ENCODE peak calls at places on chromosomes 5 and 9, in six cellular contexts. N is heart left ventricle, J is fibroblast of lung, Y is IMR-90, F is OCI-LY7, O is PC-3. Q is an unnamed sample. For H3K4me1, the result is how much of the 10 kb centered on the place peaks cover.

GRCh38 chr5:74766348-74766886 is 500 bp downstream of the GFM2 start:
- DNase-seq in N (no peak), O (peak), Y (peak), F (peak), J (peak), Q (peak)

GRCh38 chr9:135053133-135053532 is 34.3 kb upstream of the OLFM1 start:
- DNase-seq in F (peak), Y (no peak), N (no peak), O (no peak), J (no peak), Q (no peak)

GRCh38 chr9:73869261-73869660 is 627.9 kb upstream of the RORB start:
- DNase-seq in F (peak), O (peak), J (peak), Y (no peak), N (no peak), Q (peak)

GRCh38 chr9:87498046-87498815 is 564 bp downstream of the DAPK1 start:
- DNase-seq in Y (no peak), F (no peak), N (peak), J (peak), O (no peak), Q (no peak)

GRCh38 chr5:137137013-137137632 is 362.0 kb downstream of the SPOCK1 start:
- DNase-seq in J (peak), N (no peak), Y (no peak), F (no peak), O (no peak), Q (no peak)

GRCh38 chr5:83000448-83000847 is 76.7 kb downstream of the TMEM167A start:
- DNase-seq in J (peak), O (no peak), F (no peak), Y (peak), N (no peak), Q (no peak)

GRCh38 chr5:32182463-32183081 is 8.5 kb upstream of the GOLPH3 start:
- DNase-seq in F (peak), O (no peak), Y (no peak), J (no peak), N (no peak), Q (no peak)

GRCh38 chr5:73853091-73853490 is 227.1 kb downstream of the ARHGEF28 start:
- DNase-seq in F (no peak), N (no peak), O (peak), Y (peak), J (peak), Q (no peak)

GRCh38 chr5:82197550-82197949 is 80.6 kb downstream of the RPS23 start:
- DNase-seq in J (no peak), Y (no peak), O (no peak), N (no peak), F (no peak), Q (no peak)

GRCh38 chr5:143148461-143149170 is 254.9 kb downstream of the NR3C1 start:
- DNase-seq in J (peak), N (no peak), Y (peak), F (no peak), O (no peak), Q (no peak)

GRCh38 chr5:171966270-171966669 is 40.2 kb downstream of the FBXW11 start:
- DNase-seq in F (peak), N (no peak), Y (no peak), J (no peak), O (no peak), Q (no peak)

GRCh38 chr9:103397868-103398600 is 402.9 kb downstream of the CYLC2 start:
- DNase-seq in Y (no peak), F (peak), N (peak), O (peak), J (peak), Q (peak)

GRCh38 chr9:91776409-91777365 is 173.3 kb downstream of the ROR2 start:
- DNase-seq in J (peak), F (no peak), N (no peak), Y (peak), O (no peak), Q (no peak)

GRCh38 chr5:115379622-115380344 is 83.3 kb upstream of the CCDC112 start:
- DNase-seq in Y (no peak), O (peak), J (peak), F (no peak), N (no peak), Q (no peak)

GRCh38 chr9:113598451-113598850 is 134.9 kb downstream of the RGS3 start:
- DNase-seq in F (no peak), N (no peak), J (no peak), O (no peak), Y (no peak), Q (no peak)
- H3K27ac ChIP-seq in F (no peak), N (peak), J (peak), O (no peak), Y (no peak), Q (no peak)

DNA sequence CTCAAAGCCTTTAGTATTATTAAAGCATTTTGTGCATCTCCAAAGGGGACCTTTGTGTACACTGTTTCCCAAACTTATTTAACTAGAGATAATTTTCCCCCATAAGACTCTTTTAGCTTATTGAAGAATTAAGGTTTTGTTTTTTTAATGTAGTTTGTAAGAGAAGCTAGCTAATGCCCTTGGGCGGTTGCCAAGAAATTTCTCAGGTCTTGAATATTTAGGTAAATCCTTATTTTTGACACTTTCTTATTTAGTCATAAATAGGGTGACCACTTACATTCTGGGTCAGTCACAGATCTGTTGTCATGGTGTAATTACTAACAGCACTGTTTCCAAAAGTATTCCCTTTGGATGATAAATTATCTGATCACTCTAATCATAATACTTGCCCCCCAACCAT is 27.2 kb downstream of the TNFAIP8 start:
- DNase-seq in N (no peak), O (no peak), F (no peak), J (no peak), Y (no peak), Q (no peak)
- H3K4me1 ChIP-seq in N (under half), O (under half), F (under half), J (under half), Y (under half), Q (half or more)

DNA sequence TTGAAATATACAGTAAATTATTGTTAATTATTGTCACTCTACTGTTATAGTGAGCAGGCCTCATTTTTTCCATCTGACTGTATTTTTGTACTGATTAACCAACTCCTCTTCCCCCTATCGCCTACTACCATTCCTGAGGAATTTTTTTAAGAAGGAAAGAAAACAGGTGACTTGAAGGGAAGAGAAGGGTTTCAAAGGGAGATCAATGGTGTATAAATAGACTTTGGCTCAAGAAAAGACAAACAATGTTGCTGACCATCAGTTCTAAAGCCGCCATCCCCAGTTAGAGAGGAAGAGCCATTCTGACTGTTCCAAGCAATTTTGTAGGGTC is 69.7 kb downstream of the BAAT start:
- DNase-seq in F (no peak), Y (no peak), O (no peak), J (no peak), N (no peak), Q (no peak)
- H3K27ac ChIP-seq in F (no peak), Y (no peak), O (no peak), J (no peak), N (no peak), Q (no peak)

GRCh38 chr5:139584137-139584536 is 23.0 kb downstream of the UBE2D2 start:
- DNase-seq in N (no peak), Y (no peak), O (no peak), F (no peak), J (no peak), Q (no peak)
- H3K4me1 ChIP-seq in N (under half), Y (under half), O (under half), F (under half), J (under half), Q (under half)

DNA sequence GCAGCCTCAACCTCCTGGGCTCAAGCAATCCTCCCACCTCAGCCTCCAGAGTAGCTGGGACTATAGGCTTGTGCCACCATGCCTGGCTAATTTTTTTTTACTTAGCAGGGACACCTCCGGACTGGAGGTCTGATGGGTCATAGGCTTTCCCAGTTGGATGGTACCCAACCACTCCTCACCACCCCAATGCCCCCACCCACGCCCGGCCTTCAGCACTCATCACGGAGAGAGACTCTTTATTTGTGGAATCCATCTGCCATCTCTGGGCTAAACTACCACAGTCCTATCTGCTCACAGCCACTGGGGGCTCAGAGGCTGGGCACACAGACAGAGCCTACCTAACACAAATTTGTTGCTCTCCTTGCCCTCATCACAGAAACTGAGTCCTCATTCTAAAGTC is 58.3 kb upstream of the STXBP1 start:
- DNase-seq in O (no peak), J (no peak), F (no peak), N (no peak), Y (no peak), Q (no peak)
- H3K27ac ChIP-seq in O (no peak), J (peak), F (no peak), N (no peak), Y (peak), Q (no peak)

GRCh38 chr9:127961166-127961490 is 19.7 kb downstream of the EEIG1 start:
- DNase-seq in N (no peak), F (no peak), O (no peak), Y (no peak), J (no peak), Q (no peak)

GRCh38 chr9:127958728-127959127 is 21.1 kb upstream of the DPM2 start:
- DNase-seq in J (no peak), F (no peak), O (no peak), Y (no peak), N (no peak), Q (no peak)

GRCh38 chr9:127960410-127961165 is 20.2 kb downstream of the EEIG1 start:
- DNase-seq in J (no peak), Y (no peak), F (no peak), O (no peak), N (no peak), Q (no peak)

GRCh38 chr9:127961613-127962150 is 19.1 kb downstream of the EEIG1 start:
- DNase-seq in Y (no peak), F (no peak), N (no peak), O (no peak), J (no peak), Q (no peak)

DNA sequence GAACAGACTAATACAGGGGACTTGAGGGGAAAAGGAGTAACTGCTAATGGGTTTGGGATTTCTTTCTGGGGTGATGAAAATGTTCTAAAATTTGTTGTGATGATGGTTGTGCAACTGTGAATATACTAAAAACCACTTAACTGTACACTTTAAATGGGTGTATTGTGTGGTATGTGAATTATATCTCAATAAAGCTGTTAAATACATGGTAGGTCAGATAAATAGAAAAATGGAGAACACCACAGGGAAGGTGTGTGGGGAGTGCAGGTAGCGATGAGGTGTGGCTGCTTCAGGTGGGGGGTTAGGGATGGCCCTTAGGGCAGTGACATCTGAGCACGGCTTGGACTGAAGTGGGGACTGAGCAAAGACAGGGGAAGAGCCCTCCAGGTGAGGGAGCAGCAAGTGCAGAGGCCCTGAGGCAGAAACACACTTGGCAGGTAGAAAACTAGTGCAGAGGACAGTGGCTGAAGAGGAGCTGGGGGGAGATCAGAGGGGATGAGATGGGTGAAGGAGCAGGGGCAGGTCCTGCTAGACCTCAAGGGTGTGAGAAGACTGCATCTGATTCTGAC is 20.9 kb downstream of the EEIG1 start:
- DNase-seq in N (no peak), F (no peak), O (no peak), J (no peak), Y (no peak), Q (no peak)
- H3K4me1 ChIP-seq in N (under half), F (half or more), O (under half), J (under half), Y (under half), Q (half or more)

GRCh38 chr5:80254767-80255424 is 952 bp downstream of the SERINC5 start:
- DNase-seq in J (peak), Y (peak), F (no peak), O (peak), N (no peak), Q (peak)
- H3K27ac ChIP-seq in J (peak), Y (no peak), F (peak), O (no peak), N (peak), Q (peak)

Q was measured in CD4-positive, CD25-positive, alpha-beta regulatory T cell.